ENCODE peak calls at places on chromosomes 11 and 22, in seven cellular contexts. G is stimulated activated CD4-positive, alpha-beta T cell treated with anti-CD3 and anti-CD28 coated beads, Interleukin-2, amount 100 ng/mL, for 48 hours; V is skeletal muscle cell; O is T follicular helper cell; Y is B cell; X is NCI-H1417; S is NCI-H1694 treated with DMSO at 0.1 percent for 48 hours. T is an unnamed sample.

GRCh38 chr11:27234043-27234668 is 128.9 kb downstream of the CCDC34 start:
- DNase-seq in G (no peak), X (peak; percentile 32), V (peak; percentile 99), O (no peak), S (no peak), Y (no peak), T (no peak)

GRCh38 chr11:2529636-2530035 is 84.8 kb downstream of the KCNQ1 start:
- DNase-seq in G (no peak), S (no peak), Y (no peak), X (no peak), V (no peak), O (no peak), T (no peak)

GRCh38 chr11:2314525-2315394 is 12.9 kb downstream of the TSPAN32 start:
- DNase-seq in V (no peak), O (no peak), S (peak; percentile 6), X (peak; percentile 26), Y (no peak), G (no peak), T (no peak)

GRCh38 chr22:17817079-17817478 is 42.8 kb upstream of the BID start:
- DNase-seq in S (no peak), O (no peak), G (no peak), X (no peak), Y (no peak), V (no peak), T (no peak)

GRCh38 chr11:112049777-112050176 is 24.0 kb downstream of the PIH1D2 start:
- DNase-seq in Y (no peak), S (no peak), G (no peak), O (no peak), X (no peak), V (no peak), T (no peak)

GRCh38 chr11:108966206-108966605 is 301.3 kb downstream of the DDX10 start:
- DNase-seq in X (no peak), Y (no peak), O (no peak), G (no peak), V (no peak), S (no peak), T (no peak)

GRCh38 chr11:86509579-86509978 is 134.9 kb downstream of the CCDC81 start:
- DNase-seq in Y (no peak), X (no peak), G (no peak), V (no peak), O (no peak), S (no peak), T (no peak)

GRCh38 chr11:111836766-111837165 is 34.6 kb downstream of the ALG9 start:
- DNase-seq in X (no peak), Y (no peak), G (no peak), O (no peak), V (peak; percentile 33), S (no peak), T (no peak)

GRCh38 chr22:49632199-49633009 is 195.3 kb downstream of the BRD1 start:
- DNase-seq in V (peak; percentile 4), X (peak; percentile 31), Y (no peak), O (no peak), G (peak; percentile 8), S (peak; percentile 62), T (no peak)

GRCh38 chr11:121687961-121688566 is 235.3 kb upstream of the SORL1-AS1 start:
- DNase-seq in O (no peak), X (no peak), Y (no peak), S (no peak), V (peak; percentile 53), G (no peak), T (no peak)

GRCh38 chr11:57324154-57324885 is 432 bp downstream of the TNKS1BP1 start:
- DNase-seq in O (peak; percentile 12), V (no peak), Y (no peak), X (peak; percentile 73), G (no peak), S (peak; percentile 18), T (peak; percentile 23)

GRCh38 chr11:117861151-117862018 is 15.1 kb downstream of the FXYD6 start:
- DNase-seq in O (no peak), X (peak; percentile 88), Y (no peak), V (no peak), S (no peak), G (no peak), T (no peak)

GRCh38 chr11:65064847-65065240 is 6.5 kb upstream of the NAALADL1 start:
- DNase-seq in O (no peak), V (no peak), Y (no peak), S (no peak), G (no peak), X (no peak), T (no peak)

GRCh38 chr11:16779436-16779835 is 41.0 kb downstream of the C11orf58 start:
- DNase-seq in X (no peak), S (no peak), O (no peak), G (no peak), Y (no peak), V (no peak), T (no peak)

GRCh38 chr11:57095896-57096295 is 85.9 kb upstream of the LRRC55 start:
- DNase-seq in S (no peak), Y (no peak), V (no peak), X (no peak), G (no peak), O (no peak), T (no peak)